ENCODE peak calls at places on chromosomes 16 and 17, in eight cellular contexts. A is AG04450, S is PC-3, F is hepatocyte, U is adrenal gland, D is ovary, C is WERI-Rb-1, T is testis. E is an unnamed sample. For H3K27me3, the result is how much of the 10 kb centered on the place peaks cover.

GRCh38 chr17:32007463-32008298 is 498 bp downstream of the LRRC37B start:
- DNase-seq in U (peak), A (no peak), T (peak), C (peak), S (peak), D (no peak), F (peak), E (peak)

GRCh38 chr17:28949185-28950016 is 1.9 kb downstream of the PHF12 start:
- DNase-seq in F (peak), U (peak), C (peak), S (peak), T (peak), A (no peak), D (peak), E (peak)

GRCh38 chr16:53506254-53506653 is 3.2 kb upstream of the AKTIP start:
- DNase-seq in A (no peak), D (no peak), C (no peak), F (no peak), U (no peak), S (no peak), T (no peak), E (no peak)

GRCh38 chr16:67158637-67159600 is 790 bp downstream of the TRADD start:
- DNase-seq in D (peak), T (peak), A (no peak), S (peak), F (peak), U (peak), C (no peak), E (no peak)

GRCh38 chr17:27807567-27808470 is 7.5 kb upstream of the NOS2 start:
- DNase-seq in F (peak), S (no peak), T (peak), D (no peak), U (no peak), C (no peak), A (no peak), E (no peak)

GRCh38 chr16:66459878-66460277 is 32.8 kb downstream of the BEAN1 start:
- DNase-seq in T (no peak), A (no peak), S (no peak), F (no peak), C (peak), U (no peak), D (no peak), E (no peak)

GRCh38 chr17:74584714-74585113 is 7.4 kb downstream of the CD300LD start:
- DNase-seq in U (no peak), T (no peak), D (no peak), C (no peak), F (no peak), A (no peak), S (no peak), E (no peak)

GRCh38 chr16:88539261-88539651 is 30.9 kb upstream of the ZC3H18 start:
- DNase-seq in A (no peak), D (no peak), F (no peak), U (no peak), T (no peak), S (no peak), C (no peak), E (no peak)

GRCh38 chr17:31357831-31358400 is 33.6 kb upstream of the RAB11FIP4 start:
- DNase-seq in D (no peak), C (no peak), A (no peak), S (peak), F (no peak), U (no peak), T (no peak), E (no peak)

GRCh38 chr17:70138309-70138865 is 30.9 kb upstream of the KCNJ2 start:
- DNase-seq in C (no peak), S (no peak), U (no peak), A (peak), D (no peak), F (no peak), T (no peak), E (no peak)

GRCh38 chr16:28317040-28317880 is 24.9 kb downstream of the SBK1 start:
- DNase-seq in S (peak), D (peak), A (no peak), U (peak), F (peak), T (peak), C (peak), E (peak)

GRCh38 chr17:9363440-9364350 is 211.9 kb downstream of the STX8 start:
- DNase-seq in C (no peak), D (no peak), T (no peak), A (no peak), U (no peak), F (no peak), S (peak), E (no peak)

GRCh38 chr16:10787304-10787703 is 31.3 kb downstream of the TVP23A start:
- DNase-seq in U (no peak), A (no peak), D (no peak), C (peak), F (no peak), T (no peak), S (no peak), E (no peak)

GRCh38 chr17:80960037-80960796 is 31.4 kb upstream of the CHMP6 start:
- DNase-seq in S (no peak), C (no peak), D (no peak), U (no peak), A (no peak), T (no peak), F (no peak), E (peak)

GRCh38 chr16:55502801-55503366 is 6.0 kb upstream of the LPCAT2 start:
- DNase-seq in F (peak), T (peak), C (peak), A (peak), D (peak), S (peak), U (peak), E (peak)

GRCh38 chr17:5219536-5219935 is 15.1 kb downstream of the SCIMP start:
- DNase-seq in T (no peak), F (no peak), C (no peak), U (no peak), D (no peak), S (no peak), A (no peak), E (no peak)

GRCh38 chr16:49615606-49616005 is 240.3 kb downstream of the ZNF423 start:
- DNase-seq in U (peak), C (no peak), S (no peak), D (no peak), A (no peak), T (no peak), F (no peak), E (no peak)

GRCh38 chr17:79011451-79012147 is 2.0 kb upstream of the CANT1 start:
- DNase-seq in T (no peak), U (no peak), D (no peak), C (no peak), S (peak), F (no peak), A (no peak), E (no peak)

GRCh38 chr16:58684001-58684353 is 593 bp downstream of the SLC38A7 start:
- DNase-seq in T (no peak), C (no peak), S (peak), D (no peak), A (no peak), F (peak), U (no peak), E (no peak)

GRCh38 chr17:28173801-28174200 is 131.3 kb downstream of the NLK start:
- DNase-seq in S (no peak), C (no peak), F (peak), A (no peak), U (no peak), T (no peak), D (no peak), E (no peak)

GRCh38 chr17:74128456-74128855 is 75.0 kb upstream of the RPL38 start:
- DNase-seq in U (no peak), C (no peak), T (no peak), A (no peak), F (no peak), S (no peak), D (no peak), E (no peak)

GRCh38 chr16:81410643-81411235 is 33.9 kb upstream of the CMIP start:
- DNase-seq in D (no peak), S (no peak), C (no peak), F (no peak), T (no peak), U (no peak), A (no peak), E (no peak)

GRCh38 chr17:41551370-41551769 is 20.5 kb downstream of the KRT9 start:
- DNase-seq in C (no peak), D (no peak), T (no peak), S (no peak), U (no peak), F (no peak), A (no peak), E (no peak)

GRCh38 chr16:30407794-30408534 is 558 bp downstream of the ZNF771 start:
- DNase-seq in C (no peak), A (no peak), D (no peak), F (no peak), S (no peak), T (no peak), U (no peak), E (no peak)

GRCh38 chr17:55264273-55264639 is 504 bp upstream of the HLF start:
- DNase-seq in A (no peak), S (no peak), T (no peak), D (no peak), F (no peak), U (no peak), C (peak), E (no peak)

GRCh38 chr17:62780951-62781350 is 27.2 kb downstream of the MARCHF10 start:
- DNase-seq in S (peak), D (no peak), C (no peak), U (no peak), F (no peak), T (no peak), A (no peak), E (no peak)

GRCh38 chr17:20092973-20093626 is 83.9 kb downstream of the SPECC1 start:
- DNase-seq in S (no peak), C (no peak), D (no peak), F (no peak), A (no peak), T (peak), U (no peak), E (no peak)

GRCh38 chr17:78893684-78894083 is 9.3 kb downstream of the CEP295NL start:
- DNase-seq in U (no peak), S (no peak), C (no peak), A (no peak), T (no peak), F (no peak), D (no peak), E (no peak)

GRCh38 chr17:14737984-14738651 is 437.2 kb downstream of the HS3ST3B1 start:
- DNase-seq in C (peak), U (peak), T (peak), D (no peak), F (peak), S (peak), A (peak), E (peak)

GRCh38 chr17:83175551-83176271 is 96.3 kb downstream of the METRNL start:
- DNase-seq in U (no peak), A (no peak), C (peak), D (no peak), T (no peak), S (no peak), F (no peak), E (no peak)

GRCh38 chr16:68760671-68761275 is 23.7 kb downstream of the CDH1 start:
- DNase-seq in T (no peak), D (no peak), C (no peak), A (no peak), U (no peak), F (peak), S (peak), E (no peak)

GRCh38 chr17:50266384-50267073 is 7.7 kb upstream of the TMEM92 start:
- DNase-seq in U (no peak), A (peak), D (peak), F (peak), S (peak), C (peak), T (peak), E (no peak)

GRCh38 chr16:85992779-85993178 is 93.8 kb downstream of the IRF8 start:
- DNase-seq in A (no peak), U (no peak), F (no peak), S (no peak), T (no peak), C (no peak), D (no peak), E (no peak)

GRCh38 chr16:85991856-85992255 is 92.9 kb downstream of the IRF8 start:
- DNase-seq in D (no peak), S (no peak), C (no peak), T (no peak), A (no peak), F (no peak), U (no peak), E (no peak)

GRCh38 chr16:85989863-85990643 is 91.1 kb downstream of the IRF8 start:
- DNase-seq in S (no peak), D (no peak), T (no peak), F (peak), A (no peak), C (no peak), U (no peak), E (no peak)

GRCh38 chr16:85990861-85991301 is 91.9 kb downstream of the IRF8 start:
- DNase-seq in U (no peak), D (no peak), A (no peak), F (no peak), S (no peak), C (no peak), T (no peak), E (no peak)

GRCh38 chr16:85991425-85991824 is 92.5 kb downstream of the IRF8 start:
- DNase-seq in D (no peak), S (no peak), T (no peak), U (no peak), F (no peak), A (no peak), C (no peak), E (no peak)
- H3K27me3 ChIP-seq in D (under half), S (half or more), T (under half), U (under half), F (under half), A (half or more), C (under half), E (under half)

GRCh38 chr17:17496189-17497064 is at the start of gene RASD1:
- DNase-seq in S (peak), T (peak), D (peak), U (peak), C (peak), F (peak), A (peak), E (peak)
- TF ChIP-seq CTCF in S (peak), T (peak), D (peak), U (peak), C (peak), F (peak), A (peak), E (peak)

GRCh38 chr17:45121055-45121454 is 11.3 kb downstream of the PLCD3 start:
- DNase-seq in F (no peak), A (no peak), U (no peak), C (no peak), S (no peak), T (no peak), D (no peak), E (peak)

GRCh38 chr17:45120558-45120957 is 11.8 kb downstream of the PLCD3 start:
- DNase-seq in C (no peak), A (no peak), U (no peak), T (no peak), F (no peak), S (no peak), D (no peak), E (peak)

GRCh38 chr17:45118691-45119090 is 13.6 kb downstream of the PLCD3 start:
- DNase-seq in U (no peak), C (no peak), S (no peak), A (no peak), T (no peak), D (no peak), F (no peak), E (peak)

GRCh38 chr17:45117848-45118646 is 14.3 kb downstream of the PLCD3 start:
- DNase-seq in S (no peak), T (no peak), A (no peak), U (no peak), C (no peak), F (no peak), D (no peak), E (no peak)

GRCh38 chr17:45119964-45120363 is 12.4 kb downstream of the PLCD3 start:
- DNase-seq in F (no peak), U (no peak), C (no peak), S (no peak), A (no peak), D (no peak), T (no peak), E (no peak)
- H3K27ac ChIP-seq in F (no peak), U (no peak), C (no peak), S (no peak), A (no peak), D (no peak), T (no peak), E (no peak)

DNA sequence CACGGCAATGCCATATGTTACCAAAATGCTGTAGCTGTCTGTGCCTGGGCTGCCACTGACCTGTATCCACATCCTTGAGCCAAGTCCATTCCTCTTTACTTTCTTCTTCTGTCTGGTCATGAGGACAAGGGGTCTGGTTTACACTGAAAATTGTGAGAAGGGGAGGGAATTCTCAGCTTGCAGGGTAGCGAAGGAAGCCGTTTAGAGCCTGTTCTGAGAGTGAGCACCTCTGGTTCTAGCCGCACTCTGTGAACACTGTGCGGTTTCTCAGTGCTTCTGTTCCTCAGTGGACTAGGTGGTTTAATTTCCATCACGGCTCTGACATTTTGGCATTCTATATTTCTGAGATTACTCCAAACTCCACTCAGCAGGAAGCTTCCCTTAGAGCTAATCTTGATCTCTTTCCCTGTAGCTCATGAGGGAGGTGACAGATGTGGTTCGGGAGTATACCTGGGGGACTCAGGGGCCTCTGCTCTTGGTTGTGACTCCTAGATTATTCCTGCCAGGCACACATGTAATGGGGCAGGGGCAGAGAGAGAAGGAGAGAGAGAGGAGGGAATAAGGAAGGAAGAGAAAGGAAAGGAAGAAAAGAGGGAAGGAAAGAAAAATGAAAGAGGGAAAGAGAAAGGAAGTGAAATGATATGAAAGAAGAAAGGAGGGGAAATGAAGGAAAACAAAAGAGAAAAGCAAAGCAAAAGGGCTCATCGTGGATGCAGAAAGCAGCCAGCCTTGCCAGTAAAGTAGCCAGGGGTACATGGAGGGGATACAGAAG is 14.2 kb upstream of the TBX21 start:
- DNase-seq in D (no peak), A (no peak), F (no peak), C (no peak), T (no peak), U (no peak), S (no peak), E (no peak)
- H3K27me3 ChIP-seq in D (under half), A (half or more), F (half or more), C (under half), T (under half), U (under half), S (under half), E (under half)

GRCh38 chr16:57081744-57082143 is 10.6 kb upstream of the CPNE2 start:
- DNase-seq in A (no peak), S (no peak), D (no peak), C (no peak), F (no peak), T (no peak), U (no peak), E (no peak)

GRCh38 chr16:57084996-57085395 is 7.4 kb upstream of the CPNE2 start:
- DNase-seq in S (no peak), D (no peak), F (no peak), U (no peak), C (no peak), A (no peak), T (no peak), E (no peak)

GRCh38 chr16:57082664-57083063 is 9.7 kb upstream of the CPNE2 start:
- DNase-seq in D (no peak), A (no peak), S (no peak), C (no peak), U (no peak), F (no peak), T (no peak), E (no peak)

GRCh38 chr16:57083469-57083868 is 8.9 kb upstream of the CPNE2 start:
- DNase-seq in T (no peak), C (no peak), F (no peak), U (no peak), A (no peak), S (no peak), D (no peak), E (no peak)

DNA sequence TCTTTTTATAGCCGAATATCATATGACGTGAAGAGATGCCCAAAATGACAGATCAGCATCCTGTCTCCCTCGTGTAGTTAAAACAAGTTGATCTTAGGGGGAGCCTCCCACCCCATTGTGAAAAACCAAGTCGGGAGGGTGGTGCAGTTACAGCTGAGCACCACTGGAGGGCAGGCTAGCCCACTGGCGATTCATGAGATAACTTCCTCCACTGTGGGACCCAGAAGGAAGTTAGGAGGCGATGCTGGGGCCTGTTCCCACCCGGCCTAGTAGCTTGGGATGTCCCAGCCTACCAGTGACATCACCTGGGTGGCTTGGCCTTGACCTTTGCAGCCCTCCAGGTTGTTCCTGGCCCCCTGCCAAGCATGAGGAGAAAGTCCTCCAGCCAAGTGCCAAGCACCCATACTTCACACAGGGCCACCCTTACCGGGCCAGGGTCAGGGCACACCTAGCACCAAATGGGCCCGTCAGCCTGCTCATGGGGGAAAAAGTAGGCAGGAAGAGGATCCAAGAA is 8.1 kb upstream of the CPNE2 start:
- DNase-seq in A (peak), F (peak), D (peak), U (peak), S (peak), C (peak), T (peak), E (peak)
- TF ChIP-seq CTCF in A (peak), F (peak), D (peak), U (peak), S (peak), C (peak), T (peak), E (peak)

GRCh38 chr17:40447148-40447644 is 3.9 kb downstream of the IGFBP4 start:
- DNase-seq in A (no peak), C (no peak), D (no peak), S (no peak), U (no peak), T (no peak), F (no peak), E (peak)

GRCh38 chr17:40442392-40443195 is 656 bp upstream of the IGFBP4 start:
- DNase-seq in T (no peak), A (no peak), U (no peak), F (no peak), C (no peak), S (no peak), D (no peak), E (peak)

GRCh38 chr17:40445769-40446468 is 2.7 kb downstream of the IGFBP4 start:
- DNase-seq in C (no peak), S (no peak), U (no peak), T (no peak), F (no peak), D (no peak), A (no peak), E (no peak)

GRCh38 chr17:40443196-40443987 is at the start of gene IGFBP4:
- DNase-seq in F (peak), U (peak), A (no peak), D (peak), T (peak), S (peak), C (peak), E (peak)

GRCh38 chr17:40443988-40444899 is 994 bp downstream of the IGFBP4 start:
- DNase-seq in C (no peak), T (no peak), F (no peak), U (no peak), D (peak), S (peak), A (no peak), E (no peak)
- H3K27ac ChIP-seq in C (peak), T (peak), F (peak), U (peak), D (peak), S (no peak), A (peak), E (peak)

E was measured in psoas muscle.